ENCODE peak calls at places on chromosomes 2 and 18, in nine cellular contexts. J is PC-3; F is amniotic stem cell; M is MCF 10A; K is RWPE1; L is stimulated activated CD4-positive, alpha-beta T cell treated with anti-CD3 and anti-CD28 coated beads, Interleukin-4, amount 100 ng/mL, for 48 hours; Q is OCI-LY7; I is T follicular helper cell; B is Calu3. Y is an unnamed sample.

GRCh38 chr2:216216951-216217903 is 108.1 kb downstream of the XRCC5 start:
- DNase-seq in J (peak), F (peak), M (peak), K (peak), L (no peak), Q (peak), I (no peak), B (no peak), Y (no peak)

GRCh38 chr2:121735520-121736074 is 1.1 kb downstream of the NIFK start:
- DNase-seq in J (peak), F (no peak), M (peak), K (peak), L (no peak), Q (peak), I (no peak), B (no peak), Y (no peak)

GRCh38 chr2:173288561-173288960 is 66.1 kb upstream of the CDCA7 start:
- DNase-seq in J (peak), F (peak), M (peak), K (peak), L (peak), Q (no peak), I (no peak), B (no peak), Y (no peak)

GRCh38 chr2:200483729-200484198 is 26.1 kb downstream of the KCTD18 start:
- DNase-seq in J (peak), F (no peak), M (peak), K (peak), L (peak), Q (peak), I (no peak), B (peak), Y (no peak)

GRCh38 chr2:19850526-19851050 is 51.2 kb downstream of the TTC32 start:
- DNase-seq in J (no peak), F (no peak), M (no peak), K (no peak), L (no peak), Q (no peak), I (no peak), B (no peak), Y (no peak)

GRCh38 chr2:241194811-241195210 is 6.3 kb downstream of the ANO7 start:
- DNase-seq in J (no peak), F (no peak), M (no peak), K (no peak), L (no peak), Q (no peak), I (no peak), B (no peak), Y (no peak)

GRCh38 chr18:55318864-55319516 is 269.0 kb downstream of the TCF4 start:
- DNase-seq in J (no peak), F (no peak), M (no peak), K (no peak), L (no peak), Q (no peak), I (no peak), B (no peak), Y (no peak)

GRCh38 chr18:79242246-79242645 is 153.5 kb upstream of the NFATC1 start:
- DNase-seq in J (no peak), F (no peak), M (no peak), K (no peak), L (no peak), Q (peak), I (no peak), B (no peak), Y (no peak)

GRCh38 chr2:72794572-72794971 is 31.3 kb downstream of the EXOC6B start:
- DNase-seq in J (peak), F (no peak), M (no peak), K (peak), L (no peak), Q (no peak), I (no peak), B (no peak), Y (no peak)

GRCh38 chr2:240963065-240963375 is 35.4 kb upstream of the SNED1 start:
- DNase-seq in J (no peak), F (no peak), M (no peak), K (no peak), L (no peak), Q (no peak), I (no peak), B (no peak), Y (no peak)

GRCh38 chr2:9693646-9694045 is 62.8 kb upstream of the YWHAQ start:
- DNase-seq in J (no peak), F (no peak), M (no peak), K (no peak), L (no peak), Q (no peak), I (no peak), B (no peak), Y (no peak)

Y was measured in mesothelial cell of epicardium.